ENCODE peak calls at places on chromosomes 12 and 14, in five cellular contexts. O is gastrocnemius medialis, L is left ventricle myocardium inferior, H is PC-9, F is adipocyte. V is an unnamed sample.
A peak's percentile ranks its signal among the peaks of the same experiment; 100 is the strongest.

GRCh38 chr12:14907953-14908352 is 22.3 kb upstream of the MGP start:
- DNase-seq in O (no peak), L (no peak), H (no peak), F (no peak), V (no peak)

GRCh38 chr12:32178341-32179010 is 71.8 kb downstream of the BICD1 start:
- DNase-seq in O (no peak), L (no peak), H (no peak), F (no peak), V (no peak)

GRCh38 chr14:48973136-48973535 is 613.0 kb downstream of the RPS29 start:
- DNase-seq in O (no peak), L (no peak), H (no peak), F (no peak), V (peak; percentile 81)

GRCh38 chr12:116916122-116916521 is 5.4 kb downstream of the FBXW8 start:
- DNase-seq in O (no peak), L (no peak), H (peak; percentile 98), F (peak; percentile 41), V (peak; percentile 9)

GRCh38 chr12:119006749-119007148 is 25.4 kb downstream of the SRRM4 start:
- DNase-seq in O (no peak), L (no peak), H (no peak), F (no peak), V (no peak)

GRCh38 chr12:67893003-67893402 is 96.2 kb upstream of the IFNG-AS1 start:
- DNase-seq in O (peak; percentile 47), L (no peak), H (no peak), F (peak; percentile 4), V (no peak)

GRCh38 chr14:102949062-102949800 is 26.8 kb downstream of the AMN start:
- DNase-seq in O (peak; percentile 77), L (no peak), H (no peak), F (no peak), V (no peak)

GRCh38 chr12:125208942-125209341 is 143.7 kb downstream of the AACS start:
- DNase-seq in O (no peak), L (no peak), H (no peak), F (no peak), V (no peak)

GRCh38 chr12:103969391-103969790 is 3.7 kb downstream of the TDG start:
- DNase-seq in O (no peak), L (no peak), H (peak; percentile 66), F (peak; percentile 48), V (no peak)

GRCh38 chr12:53532524-53533445 is 25.5 kb upstream of the NPFF start:
- DNase-seq in O (no peak), L (no peak), H (no peak), F (no peak), V (no peak)

GRCh38 chr14:84343637-84344036 is 1186.3 kb upstream of the FLRT2 start:
- DNase-seq in O (no peak), L (no peak), H (no peak), F (peak; percentile 1), V (no peak)

GRCh38 chr12:106108187-106108816 is 30.5 kb downstream of the NUAK1 start:
- DNase-seq in O (no peak), L (no peak), H (no peak), F (peak; percentile 54), V (peak; percentile 51)

GRCh38 chr12:106113042-106113441 is 25.7 kb downstream of the NUAK1 start:
- DNase-seq in O (no peak), L (no peak), H (no peak), F (peak; percentile 62), V (no peak)

GRCh38 chr12:106112094-106112822 is 26.5 kb downstream of the NUAK1 start:
- DNase-seq in O (no peak), L (no peak), H (no peak), F (peak; percentile 65), V (no peak)

GRCh38 chr12:106109168-106109910 is 29.4 kb downstream of the NUAK1 start:
- DNase-seq in O (no peak), L (no peak), H (no peak), F (no peak), V (no peak)

GRCh38 chr12:106110626-106111300 is 28.0 kb downstream of the NUAK1 start:
- DNase-seq in O (no peak), L (no peak), H (no peak), F (no peak), V (no peak)
- H3K4me1 ChIP-seq in O (peaks cover 81% of the 10 kb centered on the region), L (peaks cover 100% of the 10 kb centered on the region), H (peaks cover 81% of the 10 kb centered on the region), F (peaks cover 81% of the 10 kb centered on the region), V (peaks cover 3% of the 10 kb centered on the region)

GRCh38 chr14:61474021-61474420 is 152.6 kb downstream of the PRKCH start:
- DNase-seq in O (no peak), L (no peak), H (no peak), F (no peak), V (no peak)
- H3K4me1 ChIP-seq in O (peaks cover 27% of the 10 kb centered on the region), L (peaks cover 97% of the 10 kb centered on the region), H (peaks cover 84% of the 10 kb centered on the region), F (peaks cover 73% of the 10 kb centered on the region), V (peaks cover 4% of the 10 kb centered on the region)

GRCh38 chr14:106845286-106846087 is 1319.1 kb downstream of the TMEM121 start:
- DNase-seq in O (no peak), L (no peak), H (no peak), F (no peak), V (peak; percentile 95)

GRCh38 chr14:106846218-106846617 is 1319.8 kb downstream of the TMEM121 start:
- DNase-seq in O (no peak), L (no peak), H (no peak), F (peak; percentile 7), V (peak; percentile 49)

GRCh38 chr14:106848330-106849121 is 1322.1 kb downstream of the TMEM121 start:
- DNase-seq in O (no peak), L (no peak), H (peak; percentile 67), F (no peak), V (peak; percentile 83)

DNA sequence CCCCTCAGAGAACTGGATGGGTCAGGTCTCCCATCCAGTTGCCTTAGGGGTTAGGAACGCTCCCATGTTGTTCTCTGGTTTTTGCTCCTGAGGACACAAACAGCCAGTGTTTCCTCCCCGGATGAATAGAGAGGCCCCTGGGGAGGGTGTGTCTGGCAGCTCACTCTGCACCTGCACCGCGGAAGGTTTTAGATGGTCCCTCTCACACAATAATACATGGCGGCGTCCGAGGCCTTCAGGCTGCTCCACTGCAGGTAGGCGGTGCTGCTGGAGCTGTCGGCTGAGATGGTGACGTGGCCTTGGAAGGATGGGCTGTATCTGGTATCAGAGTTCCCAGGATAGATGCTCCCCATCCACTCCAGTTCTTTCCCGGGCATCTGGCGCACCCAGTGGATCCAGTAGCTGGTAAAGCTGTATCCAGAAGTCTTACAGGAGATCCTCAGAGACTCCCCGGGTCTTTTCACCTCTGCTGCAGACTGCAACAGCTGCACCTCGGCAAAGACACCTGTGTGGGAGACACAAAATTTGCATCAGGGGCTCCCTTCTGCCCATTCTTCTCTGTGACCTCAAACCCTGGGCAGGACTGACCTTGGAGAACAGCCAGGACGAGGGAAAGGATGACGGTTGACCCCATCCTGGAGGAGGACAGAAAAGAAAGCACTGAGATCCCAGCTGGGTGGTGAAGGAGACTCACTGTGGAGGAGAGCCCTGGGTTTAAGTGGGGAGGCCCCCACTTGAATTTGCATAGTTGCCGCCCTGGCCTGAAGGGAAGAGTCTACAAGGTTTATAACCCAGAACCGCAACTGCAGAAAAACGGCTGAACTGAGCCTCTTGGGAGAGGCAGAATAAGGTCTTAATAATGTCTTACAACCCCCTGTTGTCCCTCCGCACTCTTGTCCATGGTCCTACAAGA is 1324.8 kb downstream of the TMEM121 start:
- DNase-seq in O (no peak), L (no peak), H (no peak), F (no peak), V (no peak)
- H3K4me1 ChIP-seq in O (no peaks in the 10 kb centered on the region), L (peaks cover 11% of the 10 kb centered on the region), H (no peaks in the 10 kb centered on the region), F (peaks cover 16% of the 10 kb centered on the region), V (peaks cover 6% of the 10 kb centered on the region)

DNA sequence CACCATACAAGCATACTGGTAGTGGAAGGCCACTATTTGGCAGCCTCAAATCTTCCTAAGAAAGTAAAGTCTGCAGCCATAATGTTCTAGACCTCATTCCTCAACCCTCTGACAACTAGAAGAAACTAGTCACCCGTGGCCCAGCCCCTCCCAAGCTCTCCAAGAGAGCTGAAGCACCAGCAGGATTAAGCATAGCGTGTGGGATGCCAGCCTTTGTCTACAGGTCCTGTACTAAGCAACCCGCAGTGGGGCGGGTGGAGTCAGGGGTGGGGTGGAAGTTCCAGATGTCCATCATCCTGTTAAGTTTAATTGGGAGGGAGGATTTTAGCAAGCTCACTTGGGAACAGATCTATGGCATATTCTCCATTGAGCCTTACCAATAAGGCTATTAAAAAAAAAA is 14.2 kb downstream of the SLC11A2 start:
- DNase-seq in O (no peak), L (no peak), H (no peak), F (no peak), V (no peak)
- H3K4me1 ChIP-seq in O (peaks cover 47% of the 10 kb centered on the region), L (peaks cover 27% of the 10 kb centered on the region), H (peaks cover 1% of the 10 kb centered on the region), F (peaks cover 6% of the 10 kb centered on the region), V (peaks cover 6% of the 10 kb centered on the region)

DNA sequence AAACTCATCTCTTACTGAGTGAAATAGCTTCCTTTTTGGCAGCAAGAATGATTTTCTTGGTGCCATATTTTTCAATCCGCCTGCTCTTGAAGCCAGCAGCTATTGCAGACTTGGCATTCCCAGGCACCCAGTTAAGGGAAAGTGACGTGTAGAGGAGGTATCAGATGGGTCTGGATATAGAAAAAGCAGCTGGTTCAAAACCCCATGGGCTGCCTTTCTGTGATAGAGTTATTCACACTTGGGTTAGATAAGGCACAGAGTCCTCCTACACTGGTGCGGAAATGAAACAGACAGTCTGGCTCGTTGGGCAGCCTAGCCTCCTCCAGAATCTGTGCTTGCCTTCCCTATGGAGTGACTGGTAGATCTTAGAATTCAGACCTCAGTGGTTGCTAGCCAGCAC is 62.2 kb downstream of the PTPN11 start:
- DNase-seq in O (no peak), L (no peak), H (no peak), F (no peak), V (no peak)
- H3K4me1 ChIP-seq in O (no peaks in the 10 kb centered on the region), L (no peaks in the 10 kb centered on the region), H (no peaks in the 10 kb centered on the region), F (no peaks in the 10 kb centered on the region), V (no peaks in the 10 kb centered on the region)

GRCh38 chr12:89556976-89557375 is 31.1 kb upstream of the POC1B start:
- DNase-seq in O (no peak), L (no peak), H (no peak), F (no peak), V (peak; percentile 64)

GRCh38 chr12:89551747-89552146 is 25.9 kb upstream of the POC1B start:
- DNase-seq in O (no peak), L (no peak), H (no peak), F (no peak), V (no peak)

GRCh38 chr12:89547116-89547515 is 21.3 kb upstream of the POC1B start:
- DNase-seq in O (no peak), L (no peak), H (no peak), F (no peak), V (no peak)

GRCh38 chr12:89552376-89552775 is 26.5 kb upstream of the POC1B start:
- DNase-seq in O (no peak), L (no peak), H (no peak), F (peak; percentile 14), V (no peak)
- H3K4me1 ChIP-seq in O (no peaks in the 10 kb centered on the region), L (no peaks in the 10 kb centered on the region), H (no peaks in the 10 kb centered on the region), F (no peaks in the 10 kb centered on the region), V (no peaks in the 10 kb centered on the region)

GRCh38 chr14:100535287-100536131 is 51.7 kb downstream of the BEGAIN start:
- DNase-seq in O (peak; percentile 0), L (peak; percentile 9), H (no peak), F (no peak), V (no peak)

GRCh38 chr14:100533647-100534485 is 53.4 kb downstream of the BEGAIN start:
- DNase-seq in O (peak; percentile 1), L (peak; percentile 16), H (no peak), F (no peak), V (peak; percentile 31)

GRCh38 chr14:100536141-100536540 is 51.1 kb downstream of the BEGAIN start:
- DNase-seq in O (peak; percentile 0), L (peak; percentile 1), H (no peak), F (no peak), V (no peak)

GRCh38 chr14:100532916-100533630 is 54.1 kb downstream of the BEGAIN start:
- DNase-seq in O (peak; percentile 1), L (peak; percentile 38), H (no peak), F (no peak), V (no peak)

GRCh38 chr14:100534528-100535286 is 52.5 kb downstream of the BEGAIN start:
- DNase-seq in O (peak; percentile 1), L (peak; percentile 3), H (no peak), F (no peak), V (no peak)
- H3K4me1 ChIP-seq in O (no peaks in the 10 kb centered on the region), L (peaks cover 8% of the 10 kb centered on the region), H (no peaks in the 10 kb centered on the region), F (peaks cover 12% of the 10 kb centered on the region), V (no peaks in the 10 kb centered on the region)

V was measured in small intestine.